ENCODE peak calls at places on chromosomes 7 and 10, in five cellular contexts. R, Q, T, I and G are unnamed samples.

GRCh38 chr7:106808967-106809635 is 56.0 kb upstream of the PIK3CG start:
- DNase-seq in R (no peak), Q (no peak), T (no peak), I (no peak), G (no peak)

GRCh38 chr10:7011994-7012393 is 398.8 kb downstream of the SFMBT2 start:
- DNase-seq in R (no peak), Q (no peak), T (no peak), I (no peak), G (no peak)

GRCh38 chr7:79403451-79403850 is 50.0 kb downstream of the MAGI2 start:
- DNase-seq in R (no peak), Q (no peak), T (no peak), I (no peak), G (no peak)

GRCh38 chr10:9636206-9636605 is 1381.5 kb upstream of the CELF2 start:
- DNase-seq in R (no peak), Q (no peak), T (no peak), I (no peak), G (no peak)

GRCh38 chr7:134085315-134085714 is 41.8 kb upstream of the LRGUK start:
- DNase-seq in R (no peak), Q (no peak), T (no peak), I (no peak), G (no peak)

GRCh38 chr10:89535185-89536012 is at the start of gene SLC16A12:
- DNase-seq in R (no peak), Q (peak), T (peak), I (no peak), G (no peak)

GRCh38 chr10:103062854-103063642 is 130.0 kb downstream of the NT5C2 start:
- DNase-seq in R (no peak), Q (no peak), T (no peak), I (no peak), G (no peak)

GRCh38 chr7:77439572-77439971 is 23.4 kb upstream of the GSAP start:
- DNase-seq in R (peak), Q (peak), T (no peak), I (no peak), G (no peak)

GRCh38 chr10:116891208-116891607 is 41.9 kb downstream of the ENO4 start:
- DNase-seq in R (peak), Q (peak), T (no peak), I (no peak), G (peak)

GRCh38 chr7:485188-486081 is 34.2 kb downstream of the PDGFA start:
- DNase-seq in R (peak), Q (no peak), T (peak), I (no peak), G (peak)

GRCh38 chr10:103284170-103284569 is 7.2 kb downstream of the INA start:
- DNase-seq in R (no peak), Q (no peak), T (no peak), I (no peak), G (no peak)

GRCh38 chr7:107559864-107560263 is 3.9 kb downstream of the COG5 start:
- DNase-seq in R (no peak), Q (no peak), T (no peak), I (no peak), G (peak)

GRCh38 chr7:82700739-82701138 is 257.2 kb upstream of the CACNA2D1 start:
- DNase-seq in R (peak), Q (no peak), T (no peak), I (no peak), G (no peak)

GRCh38 chr7:97145068-97145467 is 27.6 kb downstream of the SDHAF3 start:
- DNase-seq in R (no peak), Q (no peak), T (no peak), I (no peak), G (no peak)

GRCh38 chr7:42460948-42461347 is 223.9 kb upstream of the GLI3 start:
- DNase-seq in R (no peak), Q (no peak), T (no peak), I (no peak), G (no peak)

GRCh38 chr10:12050528-12050927 is 7.9 kb upstream of the UPF2 start:
- DNase-seq in R (no peak), Q (no peak), T (no peak), I (no peak), G (no peak)

GRCh38 chr10:133394064-133394663 is at the start of gene MTG1:
- DNase-seq in R (peak), Q (peak), T (peak), I (peak), G (no peak)
- TF ChIP-seq POLR2A in R (peak), Q (no peak), T (peak), I (no peak), G (peak)

GRCh38 chr7:74292757-74293576 is 3.8 kb downstream of the CLIP2 start:
- DNase-seq in R (peak), Q (no peak), T (no peak), I (no peak), G (no peak)
- TF ChIP-seq POLR2A in R (peak), Q (no peak), T (no peak), I (no peak), G (no peak)

GRCh38 chr7:139340037-139340807 is 915 bp upstream of the FMC1 start:
- DNase-seq in R (peak), Q (peak), T (peak), I (peak), G (peak)
- TF ChIP-seq POLR2A in R (peak), Q (no peak), T (no peak), I (peak), G (peak)

GRCh38 chr10:128697437-128697836 is 571.2 kb upstream of the MKI67 start:
- DNase-seq in R (no peak), Q (no peak), T (no peak), I (no peak), G (no peak)

GRCh38 chr10:128693493-128694132 is 567.4 kb upstream of the MKI67 start:
- DNase-seq in R (no peak), Q (no peak), T (no peak), I (no peak), G (no peak)

GRCh38 chr10:128695931-128696330 is 569.7 kb upstream of the MKI67 start:
- DNase-seq in R (no peak), Q (no peak), T (no peak), I (no peak), G (no peak)

GRCh38 chr10:128694532-128694931 is 568.3 kb upstream of the MKI67 start:
- DNase-seq in R (no peak), Q (no peak), T (no peak), I (no peak), G (no peak)

DNA sequence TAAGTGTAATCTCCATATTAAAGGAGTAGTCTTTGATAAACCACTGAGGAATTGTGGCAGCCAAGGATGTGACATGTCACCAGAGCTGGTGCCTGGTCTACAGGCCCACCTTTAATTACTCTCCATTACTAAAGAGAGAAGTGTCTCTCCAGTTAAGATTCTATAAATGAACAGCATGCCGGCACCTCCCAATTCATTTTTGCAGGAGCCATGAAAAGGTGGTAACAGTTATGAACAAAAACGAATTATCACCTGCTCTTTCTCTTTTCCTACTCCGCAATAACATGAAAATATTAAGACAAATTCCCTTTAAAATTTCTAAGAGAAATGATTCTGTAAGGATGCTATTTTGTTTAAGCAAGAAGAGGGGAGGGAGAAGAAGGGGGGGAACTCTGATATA is 569.1 kb upstream of the MKI67 start:
- DNase-seq in R (no peak), Q (no peak), T (no peak), I (no peak), G (no peak)
- TF ChIP-seq POLR2A in R (no peak), Q (no peak), T (no peak), I (no peak), G (no peak)